ENCODE peak calls at places on chromosomes 16 and 17, in seven cellular contexts. One of them, this sample, is unnamed.

GRCh38 chr17:43517615-43518386 is 28.3 kb downstream of the ETV4 start:
- DNase-seq in activated CD4-positive, alpha-beta T cell treated with anti-CD3 and anti-CD28 coated beads for 36 hours: peak; percentile 13
- DNase-seq in MV-4-11: no peak
- DNase-seq in progenitor cell of endocrine pancreas: no peak
- DNase-seq in stimulated activated CD8-positive, alpha-beta memory T cell treated with anti-CD3 and anti-CD28 coated beads, Interleukin-4, amount 100 ng/mL, for 4 hours: no peak
- DNase-seq in stimulated activated CD4-positive, alpha-beta T cell treated with anti-CD3 and anti-CD28 coated beads, Interleukin-1b, Interleukin-23, amount 100 ng/mL, for 48 hours: no peak
- DNase-seq in amygdala: peak; percentile 5
- DNase-seq in this sample: no peak

GRCh38 chr16:85824161-85825135 is 25.0 kb downstream of the COX4I1 start:
- DNase-seq in activated CD4-positive, alpha-beta T cell treated with anti-CD3 and anti-CD28 coated beads for 36 hours: no peak
- DNase-seq in MV-4-11: no peak
- DNase-seq in progenitor cell of endocrine pancreas: no peak
- DNase-seq in stimulated activated CD8-positive, alpha-beta memory T cell treated with anti-CD3 and anti-CD28 coated beads, Interleukin-4, amount 100 ng/mL, for 4 hours: no peak
- DNase-seq in stimulated activated CD4-positive, alpha-beta T cell treated with anti-CD3 and anti-CD28 coated beads, Interleukin-1b, Interleukin-23, amount 100 ng/mL, for 48 hours: no peak
- DNase-seq in amygdala: no peak
- DNase-seq in this sample: no peak

GRCh38 chr17:17819561-17819995 is 17.2 kb downstream of the SREBF1 start:
- DNase-seq in activated CD4-positive, alpha-beta T cell treated with anti-CD3 and anti-CD28 coated beads for 36 hours: peak; percentile 94
- DNase-seq in MV-4-11: peak; percentile 67
- DNase-seq in progenitor cell of endocrine pancreas: no peak
- DNase-seq in stimulated activated CD8-positive, alpha-beta memory T cell treated with anti-CD3 and anti-CD28 coated beads, Interleukin-4, amount 100 ng/mL, for 4 hours: no peak
- DNase-seq in stimulated activated CD4-positive, alpha-beta T cell treated with anti-CD3 and anti-CD28 coated beads, Interleukin-1b, Interleukin-23, amount 100 ng/mL, for 48 hours: peak; percentile 87
- DNase-seq in amygdala: no peak
- DNase-seq in this sample: no peak

GRCh38 chr16:25838724-25839186 is 147.0 kb downstream of the HS3ST4 start:
- DNase-seq in activated CD4-positive, alpha-beta T cell treated with anti-CD3 and anti-CD28 coated beads for 36 hours: peak; percentile 34
- DNase-seq in MV-4-11: peak; percentile 47
- DNase-seq in progenitor cell of endocrine pancreas: peak; percentile 24
- DNase-seq in stimulated activated CD8-positive, alpha-beta memory T cell treated with anti-CD3 and anti-CD28 coated beads, Interleukin-4, amount 100 ng/mL, for 4 hours: no peak
- DNase-seq in stimulated activated CD4-positive, alpha-beta T cell treated with anti-CD3 and anti-CD28 coated beads, Interleukin-1b, Interleukin-23, amount 100 ng/mL, for 48 hours: peak; percentile 2
- DNase-seq in amygdala: no peak
- DNase-seq in this sample: peak; percentile 71

GRCh38 chr16:75251280-75252048 is at the start of gene BCAR1:
- DNase-seq in activated CD4-positive, alpha-beta T cell treated with anti-CD3 and anti-CD28 coated beads for 36 hours: peak; percentile 44
- DNase-seq in MV-4-11: no peak
- DNase-seq in progenitor cell of endocrine pancreas: peak; percentile 86
- DNase-seq in stimulated activated CD8-positive, alpha-beta memory T cell treated with anti-CD3 and anti-CD28 coated beads, Interleukin-4, amount 100 ng/mL, for 4 hours: no peak
- DNase-seq in stimulated activated CD4-positive, alpha-beta T cell treated with anti-CD3 and anti-CD28 coated beads, Interleukin-1b, Interleukin-23, amount 100 ng/mL, for 48 hours: no peak
- DNase-seq in amygdala: peak; percentile 81
- DNase-seq in this sample: peak; percentile 82

GRCh38 chr16:3754304-3754703 is 37.0 kb upstream of the TRAP1 start:
- DNase-seq in activated CD4-positive, alpha-beta T cell treated with anti-CD3 and anti-CD28 coated beads for 36 hours: no peak
- DNase-seq in MV-4-11: no peak
- DNase-seq in progenitor cell of endocrine pancreas: no peak
- DNase-seq in stimulated activated CD8-positive, alpha-beta memory T cell treated with anti-CD3 and anti-CD28 coated beads, Interleukin-4, amount 100 ng/mL, for 4 hours: no peak
- DNase-seq in stimulated activated CD4-positive, alpha-beta T cell treated with anti-CD3 and anti-CD28 coated beads, Interleukin-1b, Interleukin-23, amount 100 ng/mL, for 48 hours: no peak
- DNase-seq in amygdala: no peak
- DNase-seq in this sample: no peak

GRCh38 chr16:3702082-3702481 is 15.2 kb downstream of the TRAP1 start:
- DNase-seq in activated CD4-positive, alpha-beta T cell treated with anti-CD3 and anti-CD28 coated beads for 36 hours: no peak
- DNase-seq in MV-4-11: no peak
- DNase-seq in progenitor cell of endocrine pancreas: no peak
- DNase-seq in stimulated activated CD8-positive, alpha-beta memory T cell treated with anti-CD3 and anti-CD28 coated beads, Interleukin-4, amount 100 ng/mL, for 4 hours: no peak
- DNase-seq in stimulated activated CD4-positive, alpha-beta T cell treated with anti-CD3 and anti-CD28 coated beads, Interleukin-1b, Interleukin-23, amount 100 ng/mL, for 48 hours: no peak
- DNase-seq in amygdala: no peak
- DNase-seq in this sample: no peak

GRCh38 chr16:69328854-69329316 is 1.5 kb downstream of the PDF start:
- DNase-seq in activated CD4-positive, alpha-beta T cell treated with anti-CD3 and anti-CD28 coated beads for 36 hours: peak; percentile 40
- DNase-seq in MV-4-11: no peak
- DNase-seq in progenitor cell of endocrine pancreas: no peak
- DNase-seq in stimulated activated CD8-positive, alpha-beta memory T cell treated with anti-CD3 and anti-CD28 coated beads, Interleukin-4, amount 100 ng/mL, for 4 hours: no peak
- DNase-seq in stimulated activated CD4-positive, alpha-beta T cell treated with anti-CD3 and anti-CD28 coated beads, Interleukin-1b, Interleukin-23, amount 100 ng/mL, for 48 hours: no peak
- DNase-seq in amygdala: no peak
- DNase-seq in this sample: no peak

GRCh38 chr16:49489686-49490320 is 116.2 kb downstream of the C16orf78 start:
- DNase-seq in activated CD4-positive, alpha-beta T cell treated with anti-CD3 and anti-CD28 coated beads for 36 hours: no peak
- DNase-seq in MV-4-11: no peak
- DNase-seq in progenitor cell of endocrine pancreas: no peak
- DNase-seq in stimulated activated CD8-positive, alpha-beta memory T cell treated with anti-CD3 and anti-CD28 coated beads, Interleukin-4, amount 100 ng/mL, for 4 hours: no peak
- DNase-seq in stimulated activated CD4-positive, alpha-beta T cell treated with anti-CD3 and anti-CD28 coated beads, Interleukin-1b, Interleukin-23, amount 100 ng/mL, for 48 hours: no peak
- DNase-seq in amygdala: no peak
- DNase-seq in this sample: peak; percentile 13

GRCh38 chr17:12020595-12021590 is at the start of gene MAP2K4:
- DNase-seq in activated CD4-positive, alpha-beta T cell treated with anti-CD3 and anti-CD28 coated beads for 36 hours: peak; percentile 96
- DNase-seq in MV-4-11: peak; percentile 74
- DNase-seq in progenitor cell of endocrine pancreas: peak; percentile 92
- DNase-seq in stimulated activated CD8-positive, alpha-beta memory T cell treated with anti-CD3 and anti-CD28 coated beads, Interleukin-4, amount 100 ng/mL, for 4 hours: peak; percentile 97
- DNase-seq in stimulated activated CD4-positive, alpha-beta T cell treated with anti-CD3 and anti-CD28 coated beads, Interleukin-1b, Interleukin-23, amount 100 ng/mL, for 48 hours: peak; percentile 91
- DNase-seq in amygdala: peak; percentile 89
- DNase-seq in this sample: peak; percentile 63

GRCh38 chr17:56910509-56911235 is 3.2 kb downstream of the TRIM25 start:
- DNase-seq in activated CD4-positive, alpha-beta T cell treated with anti-CD3 and anti-CD28 coated beads for 36 hours: no peak
- DNase-seq in MV-4-11: no peak
- DNase-seq in progenitor cell of endocrine pancreas: no peak
- DNase-seq in stimulated activated CD8-positive, alpha-beta memory T cell treated with anti-CD3 and anti-CD28 coated beads, Interleukin-4, amount 100 ng/mL, for 4 hours: no peak
- DNase-seq in stimulated activated CD4-positive, alpha-beta T cell treated with anti-CD3 and anti-CD28 coated beads, Interleukin-1b, Interleukin-23, amount 100 ng/mL, for 48 hours: no peak
- DNase-seq in amygdala: no peak
- DNase-seq in this sample: no peak

GRCh38 chr16:49513040-49513439 is 139.4 kb downstream of the C16orf78 start:
- DNase-seq in activated CD4-positive, alpha-beta T cell treated with anti-CD3 and anti-CD28 coated beads for 36 hours: peak; percentile 42
- DNase-seq in MV-4-11: peak; percentile 38
- DNase-seq in progenitor cell of endocrine pancreas: no peak
- DNase-seq in stimulated activated CD8-positive, alpha-beta memory T cell treated with anti-CD3 and anti-CD28 coated beads, Interleukin-4, amount 100 ng/mL, for 4 hours: no peak
- DNase-seq in stimulated activated CD4-positive, alpha-beta T cell treated with anti-CD3 and anti-CD28 coated beads, Interleukin-1b, Interleukin-23, amount 100 ng/mL, for 48 hours: no peak
- DNase-seq in amygdala: no peak
- DNase-seq in this sample: peak; percentile 24

GRCh38 chr16:86286991-86287640 is 223.2 kb upstream of the FOXF1 start:
- DNase-seq in activated CD4-positive, alpha-beta T cell treated with anti-CD3 and anti-CD28 coated beads for 36 hours: no peak
- DNase-seq in MV-4-11: no peak
- DNase-seq in progenitor cell of endocrine pancreas: no peak
- DNase-seq in stimulated activated CD8-positive, alpha-beta memory T cell treated with anti-CD3 and anti-CD28 coated beads, Interleukin-4, amount 100 ng/mL, for 4 hours: no peak
- DNase-seq in stimulated activated CD4-positive, alpha-beta T cell treated with anti-CD3 and anti-CD28 coated beads, Interleukin-1b, Interleukin-23, amount 100 ng/mL, for 48 hours: no peak
- DNase-seq in amygdala: no peak
- DNase-seq in this sample: no peak

GRCh38 chr16:55710466-55710865 is 54.7 kb downstream of the SLC6A2 start:
- DNase-seq in activated CD4-positive, alpha-beta T cell treated with anti-CD3 and anti-CD28 coated beads for 36 hours: no peak
- DNase-seq in MV-4-11: no peak
- DNase-seq in progenitor cell of endocrine pancreas: no peak
- DNase-seq in stimulated activated CD8-positive, alpha-beta memory T cell treated with anti-CD3 and anti-CD28 coated beads, Interleukin-4, amount 100 ng/mL, for 4 hours: no peak
- DNase-seq in stimulated activated CD4-positive, alpha-beta T cell treated with anti-CD3 and anti-CD28 coated beads, Interleukin-1b, Interleukin-23, amount 100 ng/mL, for 48 hours: no peak
- DNase-seq in amygdala: no peak
- DNase-seq in this sample: no peak

GRCh38 chr17:39196191-39196819 is 1.2 kb downstream of the CACNB1 start:
- DNase-seq in activated CD4-positive, alpha-beta T cell treated with anti-CD3 and anti-CD28 coated beads for 36 hours: no peak
- DNase-seq in MV-4-11: no peak
- DNase-seq in progenitor cell of endocrine pancreas: no peak
- DNase-seq in stimulated activated CD8-positive, alpha-beta memory T cell treated with anti-CD3 and anti-CD28 coated beads, Interleukin-4, amount 100 ng/mL, for 4 hours: no peak
- DNase-seq in stimulated activated CD4-positive, alpha-beta T cell treated with anti-CD3 and anti-CD28 coated beads, Interleukin-1b, Interleukin-23, amount 100 ng/mL, for 48 hours: no peak
- DNase-seq in amygdala: no peak
- DNase-seq in this sample: no peak

GRCh38 chr17:43456661-43457361 is 27.0 kb upstream of the DHX8 start:
- DNase-seq in activated CD4-positive, alpha-beta T cell treated with anti-CD3 and anti-CD28 coated beads for 36 hours: peak; percentile 15
- DNase-seq in MV-4-11: peak; percentile 96
- DNase-seq in progenitor cell of endocrine pancreas: no peak
- DNase-seq in stimulated activated CD8-positive, alpha-beta memory T cell treated with anti-CD3 and anti-CD28 coated beads, Interleukin-4, amount 100 ng/mL, for 4 hours: no peak
- DNase-seq in stimulated activated CD4-positive, alpha-beta T cell treated with anti-CD3 and anti-CD28 coated beads, Interleukin-1b, Interleukin-23, amount 100 ng/mL, for 48 hours: no peak
- DNase-seq in amygdala: no peak
- DNase-seq in this sample: no peak

GRCh38 chr16:50369133-50369804 is 481 bp upstream of the BRD7 start:
- DNase-seq in activated CD4-positive, alpha-beta T cell treated with anti-CD3 and anti-CD28 coated beads for 36 hours: no peak
- DNase-seq in MV-4-11: no peak
- DNase-seq in progenitor cell of endocrine pancreas: no peak
- DNase-seq in stimulated activated CD8-positive, alpha-beta memory T cell treated with anti-CD3 and anti-CD28 coated beads, Interleukin-4, amount 100 ng/mL, for 4 hours: no peak
- DNase-seq in stimulated activated CD4-positive, alpha-beta T cell treated with anti-CD3 and anti-CD28 coated beads, Interleukin-1b, Interleukin-23, amount 100 ng/mL, for 48 hours: no peak
- DNase-seq in amygdala: no peak
- DNase-seq in this sample: no peak

GRCh38 chr16:85275533-85276249 is 163.4 kb upstream of the CIBAR2 start:
- DNase-seq in activated CD4-positive, alpha-beta T cell treated with anti-CD3 and anti-CD28 coated beads for 36 hours: peak; percentile 85
- DNase-seq in MV-4-11: peak; percentile 43
- DNase-seq in progenitor cell of endocrine pancreas: peak; percentile 82
- DNase-seq in stimulated activated CD8-positive, alpha-beta memory T cell treated with anti-CD3 and anti-CD28 coated beads, Interleukin-4, amount 100 ng/mL, for 4 hours: peak; percentile 46
- DNase-seq in stimulated activated CD4-positive, alpha-beta T cell treated with anti-CD3 and anti-CD28 coated beads, Interleukin-1b, Interleukin-23, amount 100 ng/mL, for 48 hours: peak; percentile 65
- DNase-seq in amygdala: peak; percentile 56
- DNase-seq in this sample: peak; percentile 64

GRCh38 chr17:38896373-38896954 is 26.6 kb downstream of the LASP1 start:
- DNase-seq in activated CD4-positive, alpha-beta T cell treated with anti-CD3 and anti-CD28 coated beads for 36 hours: no peak
- DNase-seq in MV-4-11: no peak
- DNase-seq in progenitor cell of endocrine pancreas: no peak
- DNase-seq in stimulated activated CD8-positive, alpha-beta memory T cell treated with anti-CD3 and anti-CD28 coated beads, Interleukin-4, amount 100 ng/mL, for 4 hours: no peak
- DNase-seq in stimulated activated CD4-positive, alpha-beta T cell treated with anti-CD3 and anti-CD28 coated beads, Interleukin-1b, Interleukin-23, amount 100 ng/mL, for 48 hours: no peak
- DNase-seq in amygdala: no peak
- DNase-seq in this sample: no peak

GRCh38 chr17:37483311-37484039 is 6.2 kb upstream of the DUSP14 start:
- DNase-seq in activated CD4-positive, alpha-beta T cell treated with anti-CD3 and anti-CD28 coated beads for 36 hours: no peak
- DNase-seq in MV-4-11: peak; percentile 60
- DNase-seq in progenitor cell of endocrine pancreas: no peak
- DNase-seq in stimulated activated CD8-positive, alpha-beta memory T cell treated with anti-CD3 and anti-CD28 coated beads, Interleukin-4, amount 100 ng/mL, for 4 hours: no peak
- DNase-seq in stimulated activated CD4-positive, alpha-beta T cell treated with anti-CD3 and anti-CD28 coated beads, Interleukin-1b, Interleukin-23, amount 100 ng/mL, for 48 hours: no peak
- DNase-seq in amygdala: no peak
- DNase-seq in this sample: no peak

GRCh38 chr17:79940381-79941087 is 95.1 kb downstream of the TBC1D16 start:
- DNase-seq in activated CD4-positive, alpha-beta T cell treated with anti-CD3 and anti-CD28 coated beads for 36 hours: no peak
- DNase-seq in MV-4-11: no peak
- DNase-seq in progenitor cell of endocrine pancreas: no peak
- DNase-seq in stimulated activated CD8-positive, alpha-beta memory T cell treated with anti-CD3 and anti-CD28 coated beads, Interleukin-4, amount 100 ng/mL, for 4 hours: no peak
- DNase-seq in stimulated activated CD4-positive, alpha-beta T cell treated with anti-CD3 and anti-CD28 coated beads, Interleukin-1b, Interleukin-23, amount 100 ng/mL, for 48 hours: no peak
- DNase-seq in amygdala: no peak
- DNase-seq in this sample: no peak

GRCh38 chr17:74119049-74119580 is 84.4 kb upstream of the RPL38 start:
- DNase-seq in activated CD4-positive, alpha-beta T cell treated with anti-CD3 and anti-CD28 coated beads for 36 hours: no peak
- DNase-seq in MV-4-11: no peak
- DNase-seq in progenitor cell of endocrine pancreas: no peak
- DNase-seq in stimulated activated CD8-positive, alpha-beta memory T cell treated with anti-CD3 and anti-CD28 coated beads, Interleukin-4, amount 100 ng/mL, for 4 hours: no peak
- DNase-seq in stimulated activated CD4-positive, alpha-beta T cell treated with anti-CD3 and anti-CD28 coated beads, Interleukin-1b, Interleukin-23, amount 100 ng/mL, for 48 hours: no peak
- DNase-seq in amygdala: no peak
- DNase-seq in this sample: no peak

GRCh38 chr16:67291461-67291860 is 12.1 kb downstream of the PLEKHG4 start:
- DNase-seq in activated CD4-positive, alpha-beta T cell treated with anti-CD3 and anti-CD28 coated beads for 36 hours: no peak
- DNase-seq in MV-4-11: no peak
- DNase-seq in progenitor cell of endocrine pancreas: no peak
- DNase-seq in stimulated activated CD8-positive, alpha-beta memory T cell treated with anti-CD3 and anti-CD28 coated beads, Interleukin-4, amount 100 ng/mL, for 4 hours: no peak
- DNase-seq in stimulated activated CD4-positive, alpha-beta T cell treated with anti-CD3 and anti-CD28 coated beads, Interleukin-1b, Interleukin-23, amount 100 ng/mL, for 48 hours: no peak
- DNase-seq in amygdala: no peak
- DNase-seq in this sample: no peak

GRCh38 chr17:37339321-37339720 is 36.5 kb upstream of the C17orf78 start:
- DNase-seq in activated CD4-positive, alpha-beta T cell treated with anti-CD3 and anti-CD28 coated beads for 36 hours: no peak
- DNase-seq in MV-4-11: no peak
- DNase-seq in progenitor cell of endocrine pancreas: no peak
- DNase-seq in stimulated activated CD8-positive, alpha-beta memory T cell treated with anti-CD3 and anti-CD28 coated beads, Interleukin-4, amount 100 ng/mL, for 4 hours: no peak
- DNase-seq in stimulated activated CD4-positive, alpha-beta T cell treated with anti-CD3 and anti-CD28 coated beads, Interleukin-1b, Interleukin-23, amount 100 ng/mL, for 48 hours: no peak
- DNase-seq in amygdala: no peak
- DNase-seq in this sample: no peak

GRCh38 chr17:11608396-11608795 is 10.1 kb downstream of the DNAH9 start:
- DNase-seq in activated CD4-positive, alpha-beta T cell treated with anti-CD3 and anti-CD28 coated beads for 36 hours: no peak
- DNase-seq in MV-4-11: no peak
- DNase-seq in progenitor cell of endocrine pancreas: no peak
- DNase-seq in stimulated activated CD8-positive, alpha-beta memory T cell treated with anti-CD3 and anti-CD28 coated beads, Interleukin-4, amount 100 ng/mL, for 4 hours: no peak
- DNase-seq in stimulated activated CD4-positive, alpha-beta T cell treated with anti-CD3 and anti-CD28 coated beads, Interleukin-1b, Interleukin-23, amount 100 ng/mL, for 48 hours: no peak
- DNase-seq in amygdala: no peak
- DNase-seq in this sample: peak; percentile 2

GRCh38 chr17:80819422-80820164 is 172.0 kb upstream of the CHMP6 start:
- DNase-seq in activated CD4-positive, alpha-beta T cell treated with anti-CD3 and anti-CD28 coated beads for 36 hours: peak; percentile 48
- DNase-seq in MV-4-11: peak; percentile 80
- DNase-seq in progenitor cell of endocrine pancreas: no peak
- DNase-seq in stimulated activated CD8-positive, alpha-beta memory T cell treated with anti-CD3 and anti-CD28 coated beads, Interleukin-4, amount 100 ng/mL, for 4 hours: no peak
- DNase-seq in stimulated activated CD4-positive, alpha-beta T cell treated with anti-CD3 and anti-CD28 coated beads, Interleukin-1b, Interleukin-23, amount 100 ng/mL, for 48 hours: no peak
- DNase-seq in amygdala: no peak
- DNase-seq in this sample: no peak

GRCh38 chr17:6413073-6413472 is 21.8 kb downstream of the AIPL1 start:
- DNase-seq in activated CD4-positive, alpha-beta T cell treated with anti-CD3 and anti-CD28 coated beads for 36 hours: no peak
- DNase-seq in MV-4-11: peak; percentile 42
- DNase-seq in progenitor cell of endocrine pancreas: no peak
- DNase-seq in stimulated activated CD8-positive, alpha-beta memory T cell treated with anti-CD3 and anti-CD28 coated beads, Interleukin-4, amount 100 ng/mL, for 4 hours: no peak
- DNase-seq in stimulated activated CD4-positive, alpha-beta T cell treated with anti-CD3 and anti-CD28 coated beads, Interleukin-1b, Interleukin-23, amount 100 ng/mL, for 48 hours: no peak
- DNase-seq in amygdala: no peak
- DNase-seq in this sample: peak; percentile 34

GRCh38 chr17:40058151-40058784 is 4.1 kb upstream of the MED24 start:
- DNase-seq in activated CD4-positive, alpha-beta T cell treated with anti-CD3 and anti-CD28 coated beads for 36 hours: no peak
- DNase-seq in MV-4-11: no peak
- DNase-seq in progenitor cell of endocrine pancreas: no peak
- DNase-seq in stimulated activated CD8-positive, alpha-beta memory T cell treated with anti-CD3 and anti-CD28 coated beads, Interleukin-4, amount 100 ng/mL, for 4 hours: no peak
- DNase-seq in stimulated activated CD4-positive, alpha-beta T cell treated with anti-CD3 and anti-CD28 coated beads, Interleukin-1b, Interleukin-23, amount 100 ng/mL, for 48 hours: no peak
- DNase-seq in amygdala: no peak
- DNase-seq in this sample: no peak

GRCh38 chr16:88803264-88803987 is at the start of gene CDT1:
- DNase-seq in activated CD4-positive, alpha-beta T cell treated with anti-CD3 and anti-CD28 coated beads for 36 hours: peak; percentile 90
- DNase-seq in MV-4-11: peak; percentile 74
- DNase-seq in progenitor cell of endocrine pancreas: peak; percentile 83
- DNase-seq in stimulated activated CD8-positive, alpha-beta memory T cell treated with anti-CD3 and anti-CD28 coated beads, Interleukin-4, amount 100 ng/mL, for 4 hours: peak; percentile 56
- DNase-seq in stimulated activated CD4-positive, alpha-beta T cell treated with anti-CD3 and anti-CD28 coated beads, Interleukin-1b, Interleukin-23, amount 100 ng/mL, for 48 hours: peak; percentile 84
- DNase-seq in amygdala: peak; percentile 70
- DNase-seq in this sample: peak; percentile 83

GRCh38 chr16:63287411-63287810 is 1251.2 kb upstream of the CDH8 start:
- DNase-seq in activated CD4-positive, alpha-beta T cell treated with anti-CD3 and anti-CD28 coated beads for 36 hours: no peak
- DNase-seq in MV-4-11: no peak
- DNase-seq in progenitor cell of endocrine pancreas: no peak
- DNase-seq in stimulated activated CD8-positive, alpha-beta memory T cell treated with anti-CD3 and anti-CD28 coated beads, Interleukin-4, amount 100 ng/mL, for 4 hours: no peak
- DNase-seq in stimulated activated CD4-positive, alpha-beta T cell treated with anti-CD3 and anti-CD28 coated beads, Interleukin-1b, Interleukin-23, amount 100 ng/mL, for 48 hours: no peak
- DNase-seq in amygdala: no peak
- DNase-seq in this sample: no peak

GRCh38 chr16:86252596-86252995 is 257.7 kb upstream of the FOXF1 start:
- DNase-seq in activated CD4-positive, alpha-beta T cell treated with anti-CD3 and anti-CD28 coated beads for 36 hours: peak; percentile 40
- DNase-seq in MV-4-11: peak; percentile 3
- DNase-seq in progenitor cell of endocrine pancreas: no peak
- DNase-seq in stimulated activated CD8-positive, alpha-beta memory T cell treated with anti-CD3 and anti-CD28 coated beads, Interleukin-4, amount 100 ng/mL, for 4 hours: no peak
- DNase-seq in stimulated activated CD4-positive, alpha-beta T cell treated with anti-CD3 and anti-CD28 coated beads, Interleukin-1b, Interleukin-23, amount 100 ng/mL, for 48 hours: no peak
- DNase-seq in amygdala: no peak
- DNase-seq in this sample: no peak

GRCh38 chr17:80446645-80447405 is 29.6 kb downstream of the NPTX1 start:
- DNase-seq in activated CD4-positive, alpha-beta T cell treated with anti-CD3 and anti-CD28 coated beads for 36 hours: no peak
- DNase-seq in MV-4-11: no peak
- DNase-seq in progenitor cell of endocrine pancreas: no peak
- DNase-seq in stimulated activated CD8-positive, alpha-beta memory T cell treated with anti-CD3 and anti-CD28 coated beads, Interleukin-4, amount 100 ng/mL, for 4 hours: no peak
- DNase-seq in stimulated activated CD4-positive, alpha-beta T cell treated with anti-CD3 and anti-CD28 coated beads, Interleukin-1b, Interleukin-23, amount 100 ng/mL, for 48 hours: no peak
- DNase-seq in amygdala: no peak
- DNase-seq in this sample: no peak

GRCh38 chr17:75878174-75878998 is at the start of gene TRIM47:
- DNase-seq in activated CD4-positive, alpha-beta T cell treated with anti-CD3 and anti-CD28 coated beads for 36 hours: peak; percentile 55
- DNase-seq in MV-4-11: no peak
- DNase-seq in progenitor cell of endocrine pancreas: no peak
- DNase-seq in stimulated activated CD8-positive, alpha-beta memory T cell treated with anti-CD3 and anti-CD28 coated beads, Interleukin-4, amount 100 ng/mL, for 4 hours: no peak
- DNase-seq in stimulated activated CD4-positive, alpha-beta T cell treated with anti-CD3 and anti-CD28 coated beads, Interleukin-1b, Interleukin-23, amount 100 ng/mL, for 48 hours: no peak
- DNase-seq in amygdala: peak; percentile 40
- DNase-seq in this sample: peak; percentile 25

This sample was measured in NCI-H1092 treated with DMSO at 0.1 percent for 48 hours.